ENCODE peak calls at places on chromosomes 12 and 14, in eight cellular contexts. B is K562, Z is stomach, O is H1, T is A549, A is HepG2, I is ovary, K is transverse colon. R is an unnamed sample. For H3K4me1, the result is how much of the 10 kb centered on the place peaks cover.

GRCh38 chr12:115166698-115167315 is 482.8 kb upstream of the TBX3 start:
- DNase-seq in B (no peak), Z (no peak), O (no peak), T (peak), A (peak), I (no peak), K (no peak), R (no peak)

GRCh38 chr14:61568572-61569011 is 126.7 kb upstream of the HIF1A start:
- DNase-seq in B (no peak), Z (peak), O (peak), T (no peak), A (no peak), I (no peak), K (peak), R (no peak)

GRCh38 chr12:55724226-55724939 is 4.2 kb downstream of the RDH5 start:
- DNase-seq in B (peak), Z (peak), O (peak), T (peak), A (peak), I (peak), K (peak), R (peak)

GRCh38 chr12:92528097-92528496 is 174.7 kb upstream of the PLEKHG7 start:
- DNase-seq in B (no peak), Z (no peak), O (no peak), T (no peak), A (no peak), I (no peak), K (no peak), R (no peak)

GRCh38 chr14:93970967-93971634 is 5.3 kb downstream of the ASB2 start:
- DNase-seq in B (no peak), Z (peak), O (no peak), T (no peak), A (no peak), I (no peak), K (peak), R (no peak)

GRCh38 chr12:47021298-47021697 is 58.1 kb upstream of the PCED1B start:
- DNase-seq in B (peak), Z (no peak), O (no peak), T (peak), A (peak), I (no peak), K (no peak), R (no peak)

GRCh38 chr12:28027328-28027727 is 54.8 kb upstream of the PTHLH start:
- DNase-seq in B (no peak), Z (no peak), O (no peak), T (no peak), A (no peak), I (no peak), K (no peak), R (no peak)

GRCh38 chr12:21780786-21781185 is 6.3 kb upstream of the KCNJ8 start:
- DNase-seq in B (no peak), Z (no peak), O (no peak), T (no peak), A (no peak), I (no peak), K (no peak), R (no peak)

GRCh38 chr12:7907009-7907408 is 29.0 kb downstream of the SLC2A3 start:
- DNase-seq in B (peak), Z (peak), O (peak), T (peak), A (peak), I (no peak), K (peak), R (no peak)

GRCh38 chr12:130014485-130014807 is 110.6 kb upstream of the TMEM132D start:
- DNase-seq in B (no peak), Z (no peak), O (peak), T (peak), A (no peak), I (no peak), K (no peak), R (no peak)

GRCh38 chr12:71024281-71024680 is 103.7 kb upstream of the PTPRR start:
- DNase-seq in B (no peak), Z (no peak), O (no peak), T (no peak), A (no peak), I (no peak), K (no peak), R (no peak)

GRCh38 chr12:4911316-4911994 is 1.8 kb downstream of the KCNA1 start:
- DNase-seq in B (no peak), Z (no peak), O (peak), T (no peak), A (no peak), I (no peak), K (no peak), R (no peak)

GRCh38 chr12:126087692-126088091 is 1022.5 kb downstream of the AACS start:
- DNase-seq in B (no peak), Z (no peak), O (no peak), T (no peak), A (no peak), I (no peak), K (no peak), R (no peak)

GRCh38 chr14:29749327-29749726 is 178.3 kb downstream of the PRKD1 start:
- DNase-seq in B (no peak), Z (no peak), O (no peak), T (peak), A (no peak), I (no peak), K (no peak), R (no peak)

GRCh38 chr12:27081668-27082091 is 698 bp downstream of the C12orf71 start:
- DNase-seq in B (peak), Z (no peak), O (no peak), T (peak), A (peak), I (no peak), K (no peak), R (no peak)

GRCh38 chr12:52120951-52121847 is 41.7 kb downstream of the SMIM41 start:
- DNase-seq in B (no peak), Z (no peak), O (no peak), T (no peak), A (no peak), I (no peak), K (no peak), R (no peak)

GRCh38 chr12:70948976-70949336 is 28.4 kb upstream of the PTPRR start:
- DNase-seq in B (no peak), Z (no peak), O (no peak), T (no peak), A (no peak), I (peak), K (no peak), R (peak)

GRCh38 chr12:30624009-30624408 is 71.7 kb downstream of the IPO8 start:
- DNase-seq in B (no peak), Z (no peak), O (no peak), T (no peak), A (no peak), I (no peak), K (no peak), R (no peak)

GRCh38 chr12:28497889-28498411 is 307.7 kb downstream of the CCDC91 start:
- DNase-seq in B (no peak), Z (no peak), O (no peak), T (peak), A (no peak), I (no peak), K (no peak), R (no peak)

GRCh38 chr12:95151406-95151805 is 65.9 kb downstream of the FGD6 start:
- DNase-seq in B (no peak), Z (no peak), O (no peak), T (no peak), A (no peak), I (no peak), K (no peak), R (no peak)

GRCh38 chr14:51342226-51342625 is 102.2 kb downstream of the TMX1 start:
- DNase-seq in B (no peak), Z (no peak), O (no peak), T (peak), A (peak), I (no peak), K (no peak), R (no peak)

GRCh38 chr12:62622177-62622576 is 155.6 kb downstream of the MON2 start:
- DNase-seq in B (no peak), Z (no peak), O (no peak), T (no peak), A (no peak), I (no peak), K (no peak), R (no peak)

GRCh38 chr12:21773263-21773741 is 1.2 kb downstream of the KCNJ8 start:
- DNase-seq in B (peak), Z (no peak), O (peak), T (peak), A (no peak), I (peak), K (peak), R (peak)

GRCh38 chr14:90419200-90419599 is 22.4 kb downstream of the CALM1 start:
- DNase-seq in B (no peak), Z (peak), O (no peak), T (peak), A (no peak), I (peak), K (peak), R (peak)

DNA sequence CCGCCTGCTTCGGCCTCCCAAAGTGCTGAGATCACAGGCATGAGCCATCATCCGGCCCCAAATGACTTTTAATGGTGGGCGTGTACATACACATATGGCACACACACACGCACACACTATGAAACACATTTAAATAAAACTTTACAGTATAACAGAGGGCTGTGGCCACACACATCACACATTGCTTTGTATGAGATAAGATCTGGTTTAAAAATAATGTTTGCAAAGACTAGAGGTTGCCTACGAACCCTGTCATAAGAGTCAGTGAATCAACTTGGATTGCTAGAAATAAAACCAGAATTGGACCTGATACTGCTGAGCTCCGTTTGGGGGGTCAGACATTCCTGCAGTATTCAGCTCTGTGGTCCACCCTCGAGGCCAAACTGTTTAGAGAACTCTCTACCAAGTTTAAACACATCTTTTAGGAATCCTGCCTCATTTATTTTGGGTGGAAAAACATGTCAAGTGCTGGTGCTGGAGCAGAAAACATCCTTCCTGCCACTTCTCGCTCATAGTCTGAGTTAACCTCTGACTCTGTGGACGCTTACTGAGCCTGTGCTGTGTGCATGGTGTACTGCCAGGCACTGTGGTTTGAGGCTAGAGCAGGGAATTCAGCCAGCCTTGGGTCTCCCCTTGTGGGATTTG is 47.8 kb upstream of the EML1 start:
- DNase-seq in B (no peak), Z (no peak), O (no peak), T (no peak), A (no peak), I (no peak), K (no peak), R (no peak)
- TF ChIP-seq EP300 in B (no peak), Z (no peak), O (no peak), T (no peak), A (no peak), I (no peak), K (no peak), R (peak)

DNA sequence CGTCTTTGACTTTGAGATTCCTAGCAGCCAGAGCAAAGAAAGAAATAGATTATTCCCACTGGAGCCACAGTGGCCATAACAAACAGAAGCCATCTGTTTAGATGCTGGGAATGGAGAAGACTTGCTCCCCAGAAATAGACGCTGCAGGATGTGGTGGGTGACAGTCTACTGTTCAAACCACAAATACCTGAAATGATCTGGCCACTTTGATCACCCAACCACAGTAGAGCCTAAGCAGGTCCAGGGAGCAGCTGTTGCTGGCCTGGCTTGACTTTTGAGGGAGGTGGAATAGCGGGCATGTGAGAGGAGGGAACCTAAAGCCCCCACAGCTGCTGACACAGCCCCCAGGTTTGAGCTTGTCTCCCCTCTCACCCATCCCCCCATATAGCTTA is 38.6 kb downstream of the SH2B3 start:
- DNase-seq in B (no peak), Z (peak), O (no peak), T (no peak), A (no peak), I (no peak), K (peak), R (no peak)
- H3K4me1 ChIP-seq in B (under half), Z (under half), O (under half), T (under half), A (under half), I (under half), K (under half), R (under half)

GRCh38 chr14:64730681-64731080 is 26.5 kb downstream of the PLEKHG3 start:
- DNase-seq in B (no peak), Z (no peak), O (no peak), T (no peak), A (no peak), I (no peak), K (no peak), R (no peak)
- TF ChIP-seq EP300 in B (no peak), Z (no peak), O (no peak), T (no peak), A (no peak), I (no peak), K (no peak), R (no peak)

DNA sequence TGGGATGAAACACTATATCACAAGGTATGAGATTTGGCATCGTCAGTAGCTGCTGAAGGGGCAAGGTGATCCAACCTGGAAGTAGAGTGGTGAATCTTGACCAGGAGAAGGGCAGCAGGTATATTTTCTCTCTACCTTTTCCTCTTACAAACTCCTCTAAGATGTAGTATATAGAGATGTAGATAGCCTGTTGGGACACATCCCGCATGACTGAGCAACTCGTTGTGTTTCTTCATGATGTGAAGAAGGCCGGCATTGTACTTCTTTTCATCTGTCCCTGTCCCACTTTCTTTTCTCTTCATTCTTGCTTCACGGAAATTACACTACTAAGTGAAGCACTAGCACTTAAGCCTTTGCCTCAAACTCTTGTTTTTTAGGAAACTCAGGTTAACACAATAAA is 7.3 kb upstream of the CFAP54 start:
- DNase-seq in B (no peak), Z (no peak), O (no peak), T (no peak), A (no peak), I (no peak), K (no peak), R (no peak)
- H3K4me1 ChIP-seq in B (under half), Z (under half), O (under half), T (under half), A (under half), I (under half), K (under half), R (under half)

GRCh38 chr12:105334568-105334967 is 4.1 kb downstream of the C12orf75 start:
- DNase-seq in B (no peak), Z (no peak), O (no peak), T (no peak), A (no peak), I (no peak), K (no peak), R (no peak)

GRCh38 chr12:105334001-105334400 is 3.5 kb downstream of the C12orf75 start:
- DNase-seq in B (no peak), Z (no peak), O (no peak), T (no peak), A (no peak), I (no peak), K (no peak), R (no peak)

GRCh38 chr12:105335856-105336255 is 5.4 kb downstream of the C12orf75 start:
- DNase-seq in B (no peak), Z (no peak), O (no peak), T (no peak), A (no peak), I (no peak), K (no peak), R (no peak)

GRCh38 chr12:105337391-105337790 is 6.9 kb downstream of the C12orf75 start:
- DNase-seq in B (no peak), Z (no peak), O (no peak), T (no peak), A (no peak), I (no peak), K (no peak), R (no peak)

DNA sequence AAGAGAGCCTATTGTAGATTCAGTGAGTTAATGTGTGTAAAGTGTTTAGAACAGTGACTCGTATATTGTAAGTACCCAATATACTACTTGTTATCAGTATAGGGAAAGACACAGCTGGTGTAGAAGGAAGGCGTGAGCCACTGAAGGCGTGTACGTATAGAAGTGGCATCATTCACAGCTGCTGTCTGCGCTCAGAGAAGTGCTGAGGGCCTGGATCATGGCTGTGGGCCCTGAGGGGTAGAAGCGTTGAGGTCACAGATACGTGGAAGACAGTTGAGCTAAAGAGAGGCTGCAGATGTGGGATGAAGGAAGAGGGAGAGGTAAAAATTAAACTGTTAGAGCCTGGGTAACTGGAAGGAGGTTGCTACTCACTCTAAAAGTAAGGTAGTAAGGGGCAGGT is 5.9 kb downstream of the C12orf75 start:
- DNase-seq in B (no peak), Z (no peak), O (no peak), T (no peak), A (no peak), I (no peak), K (no peak), R (no peak)
- TF ChIP-seq EP300 in B (no peak), Z (no peak), O (no peak), T (no peak), A (no peak), I (no peak), K (no peak), R (no peak)

GRCh38 chr14:102778616-102779351 is 1.5 kb downstream of the TRAF3 start:
- DNase-seq in B (no peak), Z (no peak), O (no peak), T (no peak), A (no peak), I (no peak), K (no peak), R (no peak)

GRCh38 chr14:102781063-102781462 is 3.8 kb downstream of the TRAF3 start:
- DNase-seq in B (no peak), Z (no peak), O (no peak), T (no peak), A (no peak), I (no peak), K (no peak), R (no peak)

GRCh38 chr14:102776761-102777710 is at the start of gene TRAF3:
- DNase-seq in B (peak), Z (peak), O (no peak), T (peak), A (no peak), I (peak), K (peak), R (no peak)

GRCh38 chr14:102777711-102778615 is 714 bp downstream of the TRAF3 start:
- DNase-seq in B (peak), Z (no peak), O (no peak), T (no peak), A (no peak), I (no peak), K (peak), R (no peak)

DNA sequence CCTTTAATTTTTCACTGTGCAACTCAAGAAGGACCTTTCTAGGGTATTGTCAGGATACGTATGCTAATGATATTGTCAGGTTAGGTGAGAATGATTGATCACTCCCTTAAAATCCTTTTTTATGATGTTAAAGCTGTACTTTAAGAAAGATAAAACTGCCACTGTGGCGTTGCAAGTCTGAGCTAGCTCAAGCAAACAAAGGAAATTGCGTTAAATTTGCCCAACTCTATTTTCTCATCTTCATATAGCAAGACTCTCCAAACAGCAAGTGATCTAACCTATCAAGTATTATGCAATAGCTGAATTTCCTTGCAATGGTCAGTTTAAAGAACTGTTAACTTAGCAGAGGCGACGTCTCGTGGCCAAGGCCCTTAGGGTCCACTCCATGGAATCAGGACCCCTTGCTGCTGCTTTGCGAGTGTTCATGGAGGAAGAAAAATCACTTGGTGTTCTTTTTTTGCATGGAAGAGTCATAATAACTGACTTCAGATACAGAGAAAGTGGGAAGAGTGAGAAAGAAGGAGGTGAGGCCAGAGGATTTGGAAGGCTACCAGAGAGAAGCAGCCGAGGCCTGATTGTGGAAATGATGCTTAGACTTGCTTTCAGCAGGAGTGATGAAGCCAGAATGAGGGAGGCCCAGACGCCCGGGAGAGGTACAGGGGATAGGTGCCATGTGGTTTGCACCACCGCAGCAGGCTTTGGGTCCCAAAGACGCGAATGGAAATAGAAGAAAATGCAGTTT is 2.5 kb downstream of the TRAF3 start:
- DNase-seq in B (no peak), Z (no peak), O (no peak), T (no peak), A (no peak), I (no peak), K (no peak), R (no peak)
- H3K4me1 ChIP-seq in B (under half), Z (under half), O (under half), T (under half), A (under half), I (under half), K (under half), R (under half)

GRCh38 chr12:123543541-123543940 is 10.0 kb upstream of the RILPL1 start:
- DNase-seq in B (no peak), Z (no peak), O (no peak), T (no peak), A (no peak), I (no peak), K (no peak), R (no peak)
- TF ChIP-seq EP300 in B (no peak), Z (no peak), O (no peak), T (no peak), A (no peak), I (no peak), K (no peak), R (no peak)